ENCODE peak calls at places on chromosomes 5 and 9, in seven cellular contexts. One of them, this sample, is unnamed.

GRCh38 chr9:126702501-126703329 is 89.0 kb downstream of the LMX1B start:
- DNase-seq in lung: no peak
- DNase-seq in lower lobe of right lung: peak; percentile 44
- DNase-seq in NB4: peak; percentile 21
- DNase-seq in BJ: no peak
- DNase-seq in dorsolateral prefrontal cortex: peak; percentile 25
- DNase-seq in uterus: no peak
- DNase-seq in this sample: no peak

GRCh38 chr5:124841829-124842712 is 95.6 kb upstream of the ZNF608 start:
- DNase-seq in lung: no peak
- DNase-seq in uterus: no peak
- DNase-seq in NB4: no peak
- DNase-seq in dorsolateral prefrontal cortex: no peak
- DNase-seq in BJ: no peak
- DNase-seq in lower lobe of right lung: no peak
- DNase-seq in this sample: no peak

GRCh38 chr9:89436963-89437625 is 60.8 kb downstream of the SEMA4D start:
- DNase-seq in BJ: no peak
- DNase-seq in dorsolateral prefrontal cortex: no peak
- DNase-seq in uterus: no peak
- DNase-seq in NB4: peak; percentile 84
- DNase-seq in lung: peak; percentile 77
- DNase-seq in lower lobe of right lung: peak; percentile 81
- DNase-seq in this sample: no peak

GRCh38 chr9:137454506-137455360 is 4.4 kb downstream of the NSMF start:
- DNase-seq in lower lobe of right lung: peak; percentile 63
- DNase-seq in uterus: peak; percentile 42
- DNase-seq in lung: no peak
- DNase-seq in NB4: no peak
- DNase-seq in dorsolateral prefrontal cortex: peak; percentile 31
- DNase-seq in BJ: no peak
- DNase-seq in this sample: no peak

GRCh38 chr9:38309324-38310195 is 82.9 kb upstream of the ALDH1B1 start:
- DNase-seq in NB4: no peak
- DNase-seq in BJ: no peak
- DNase-seq in lung: no peak
- DNase-seq in uterus: no peak
- DNase-seq in dorsolateral prefrontal cortex: no peak
- DNase-seq in lower lobe of right lung: no peak
- DNase-seq in this sample: no peak

GRCh38 chr5:119168401-119168800 is 97.5 kb downstream of the DMXL1 start:
- DNase-seq in lung: no peak
- DNase-seq in lower lobe of right lung: no peak
- DNase-seq in NB4: peak; percentile 26
- DNase-seq in uterus: no peak
- DNase-seq in dorsolateral prefrontal cortex: no peak
- DNase-seq in BJ: no peak
- DNase-seq in this sample: no peak

GRCh38 chr5:106521701-106522100 is 1149.0 kb downstream of the EFNA5 start:
- DNase-seq in NB4: no peak
- DNase-seq in lower lobe of right lung: no peak
- DNase-seq in lung: no peak
- DNase-seq in BJ: no peak
- DNase-seq in uterus: no peak
- DNase-seq in dorsolateral prefrontal cortex: peak; percentile 38
- DNase-seq in this sample: peak; percentile 70

GRCh38 chr5:2754621-2755370 is 3.3 kb upstream of the IRX2 start:
- DNase-seq in dorsolateral prefrontal cortex: no peak
- DNase-seq in NB4: no peak
- DNase-seq in lung: no peak
- DNase-seq in uterus: no peak
- DNase-seq in lower lobe of right lung: peak; percentile 61
- DNase-seq in BJ: no peak
- DNase-seq in this sample: no peak

GRCh38 chr9:95462419-95463121 is 54.2 kb downstream of the PTCH1 start:
- DNase-seq in NB4: peak; percentile 95
- DNase-seq in dorsolateral prefrontal cortex: peak; percentile 83
- DNase-seq in BJ: peak; percentile 53
- DNase-seq in lung: peak; percentile 54
- DNase-seq in uterus: peak; percentile 69
- DNase-seq in lower lobe of right lung: no peak
- DNase-seq in this sample: no peak

GRCh38 chr9:8652282-8652681 is 852.7 kb upstream of the DMAC1 start:
- DNase-seq in BJ: no peak
- DNase-seq in NB4: no peak
- DNase-seq in lung: no peak
- DNase-seq in dorsolateral prefrontal cortex: no peak
- DNase-seq in lower lobe of right lung: no peak
- DNase-seq in uterus: no peak
- DNase-seq in this sample: no peak

GRCh38 chr5:102866315-102866693 is 111.2 kb downstream of the PAM start:
- DNase-seq in uterus: no peak
- DNase-seq in lung: no peak
- DNase-seq in BJ: no peak
- DNase-seq in dorsolateral prefrontal cortex: no peak
- DNase-seq in lower lobe of right lung: no peak
- DNase-seq in NB4: no peak
- DNase-seq in this sample: no peak

GRCh38 chr9:116806075-116806474 is 119.0 kb downstream of the TRIM32 start:
- DNase-seq in uterus: no peak
- DNase-seq in lung: no peak
- DNase-seq in lower lobe of right lung: no peak
- DNase-seq in NB4: peak; percentile 23
- DNase-seq in BJ: no peak
- DNase-seq in dorsolateral prefrontal cortex: no peak
- DNase-seq in this sample: no peak

GRCh38 chr5:81773574-81773973 is 22.7 kb upstream of the SSBP2 start:
- DNase-seq in uterus: no peak
- DNase-seq in lower lobe of right lung: no peak
- DNase-seq in NB4: no peak
- DNase-seq in dorsolateral prefrontal cortex: no peak
- DNase-seq in BJ: no peak
- DNase-seq in lung: no peak
- DNase-seq in this sample: no peak

GRCh38 chr9:6552033-6552737 is 93.3 kb downstream of the GLDC start:
- DNase-seq in lower lobe of right lung: no peak
- DNase-seq in dorsolateral prefrontal cortex: no peak
- DNase-seq in NB4: no peak
- DNase-seq in lung: no peak
- DNase-seq in uterus: no peak
- DNase-seq in BJ: peak; percentile 4
- DNase-seq in this sample: no peak

GRCh38 chr9:74562611-74563010 is 65.5 kb downstream of the RORB start:
- DNase-seq in lung: no peak
- DNase-seq in lower lobe of right lung: no peak
- DNase-seq in NB4: no peak
- DNase-seq in uterus: no peak
- DNase-seq in dorsolateral prefrontal cortex: no peak
- DNase-seq in BJ: no peak
- DNase-seq in this sample: no peak

GRCh38 chr5:124892185-124892848 is 145.9 kb upstream of the ZNF608 start:
- DNase-seq in BJ: no peak
- DNase-seq in lung: no peak
- DNase-seq in lower lobe of right lung: no peak
- DNase-seq in dorsolateral prefrontal cortex: no peak
- DNase-seq in NB4: no peak
- DNase-seq in uterus: no peak
- DNase-seq in this sample: no peak

GRCh38 chr9:35398651-35399335 is 91.1 kb upstream of the RUSC2 start:
- DNase-seq in uterus: no peak
- DNase-seq in lung: peak; percentile 13
- DNase-seq in lower lobe of right lung: no peak
- DNase-seq in BJ: no peak
- DNase-seq in NB4: no peak
- DNase-seq in dorsolateral prefrontal cortex: no peak
- DNase-seq in this sample: no peak

GRCh38 chr5:125559296-125559695 is 812.9 kb upstream of the ZNF608 start:
- DNase-seq in BJ: peak; percentile 42
- DNase-seq in NB4: no peak
- DNase-seq in lung: no peak
- DNase-seq in dorsolateral prefrontal cortex: no peak
- DNase-seq in uterus: peak; percentile 25
- DNase-seq in lower lobe of right lung: no peak
- DNase-seq in this sample: peak; percentile 13

GRCh38 chr5:9852686-9853085 is 222.5 kb upstream of the TAS2R1 start:
- DNase-seq in lung: no peak
- DNase-seq in BJ: no peak
- DNase-seq in lower lobe of right lung: no peak
- DNase-seq in NB4: no peak
- DNase-seq in dorsolateral prefrontal cortex: no peak
- DNase-seq in uterus: no peak
- DNase-seq in this sample: no peak

GRCh38 chr5:9847631-9848030 is 217.5 kb upstream of the TAS2R1 start:
- DNase-seq in dorsolateral prefrontal cortex: no peak
- DNase-seq in NB4: no peak
- DNase-seq in BJ: no peak
- DNase-seq in lower lobe of right lung: no peak
- DNase-seq in uterus: no peak
- DNase-seq in lung: no peak
- DNase-seq in this sample: no peak

GRCh38 chr5:9853309-9853708 is 223.2 kb upstream of the TAS2R1 start:
- DNase-seq in BJ: no peak
- DNase-seq in lower lobe of right lung: no peak
- DNase-seq in uterus: no peak
- DNase-seq in dorsolateral prefrontal cortex: no peak
- DNase-seq in NB4: no peak
- DNase-seq in lung: no peak
- DNase-seq in this sample: no peak

GRCh38 chr5:9850456-9850855 is 220.3 kb upstream of the TAS2R1 start:
- DNase-seq in lung: no peak
- DNase-seq in dorsolateral prefrontal cortex: peak; percentile 49
- DNase-seq in BJ: no peak
- DNase-seq in NB4: no peak
- DNase-seq in uterus: no peak
- DNase-seq in lower lobe of right lung: no peak
- DNase-seq in this sample: no peak

GRCh38 chr5:9851458-9851857 is 221.3 kb upstream of the TAS2R1 start:
- DNase-seq in dorsolateral prefrontal cortex: peak; percentile 34
- DNase-seq in NB4: peak; percentile 5
- DNase-seq in BJ: peak; percentile 89
- DNase-seq in lower lobe of right lung: no peak
- DNase-seq in lung: no peak
- DNase-seq in uterus: no peak
- DNase-seq in this sample: no peak
- TF ChIP-seq CTCF in dorsolateral prefrontal cortex: peak; percentile 34
- TF ChIP-seq CTCF in NB4: peak; percentile 29
- TF ChIP-seq CTCF in BJ: peak; percentile 64
- TF ChIP-seq CTCF in lower lobe of right lung: peak; percentile 25
- TF ChIP-seq CTCF in lung: no peak
- TF ChIP-seq CTCF in uterus: no peak
- TF ChIP-seq CTCF in this sample: peak; percentile 54

DNA sequence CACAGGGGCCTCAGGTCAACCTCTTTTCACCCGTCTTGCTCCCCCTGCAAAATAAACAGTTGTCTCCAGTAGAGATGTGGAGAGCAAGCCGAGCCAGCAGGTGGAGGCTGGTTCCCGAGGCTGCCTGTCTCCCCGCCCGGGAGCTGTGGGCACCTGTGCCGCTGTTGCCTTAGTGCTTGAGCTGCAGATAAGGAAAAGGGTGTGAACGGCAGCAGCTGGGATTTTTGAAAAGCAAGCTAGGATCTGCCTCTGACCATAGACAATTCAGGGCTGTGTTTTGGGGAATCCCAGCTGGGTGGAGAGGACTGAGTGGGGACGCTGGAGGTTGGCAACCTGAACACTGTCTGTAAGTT is 9.4 kb downstream of the WNK2 start:
- DNase-seq in NB4: no peak
- DNase-seq in lung: no peak
- DNase-seq in BJ: no peak
- DNase-seq in lower lobe of right lung: peak; percentile 44
- DNase-seq in dorsolateral prefrontal cortex: peak; percentile 66
- DNase-seq in uterus: no peak
- DNase-seq in this sample: no peak
- TF ChIP-seq CTCF in NB4: no peak
- TF ChIP-seq CTCF in lung: no peak
- TF ChIP-seq CTCF in BJ: no peak
- TF ChIP-seq CTCF in lower lobe of right lung: no peak
- TF ChIP-seq CTCF in dorsolateral prefrontal cortex: no peak
- TF ChIP-seq CTCF in uterus: no peak
- TF ChIP-seq CTCF in this sample: no peak

DNA sequence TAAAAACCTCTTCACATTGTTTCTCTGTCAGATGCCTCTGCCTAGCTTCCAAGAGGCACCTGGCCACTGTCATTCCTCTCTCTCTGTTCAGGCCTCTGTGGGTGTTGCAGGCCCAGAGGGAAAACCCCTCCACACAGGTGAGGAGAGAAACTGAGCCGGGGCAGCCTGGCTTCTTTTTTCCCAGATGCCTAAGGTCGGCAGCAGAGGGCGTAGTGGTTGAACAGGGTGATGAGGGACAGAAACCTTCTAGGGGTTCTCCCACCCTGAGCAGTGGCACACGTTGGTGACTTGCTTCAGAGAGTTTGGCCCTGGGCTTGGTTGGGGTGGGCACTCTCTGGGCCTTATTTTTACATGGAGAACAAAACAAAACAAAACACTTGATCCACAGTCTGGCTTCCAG is 12.2 kb downstream of the IL9 start:
- DNase-seq in lower lobe of right lung: no peak
- DNase-seq in BJ: no peak
- DNase-seq in dorsolateral prefrontal cortex: no peak
- DNase-seq in uterus: no peak
- DNase-seq in NB4: peak; percentile 12
- DNase-seq in lung: no peak
- DNase-seq in this sample: no peak
- TF ChIP-seq CTCF in lower lobe of right lung: no peak
- TF ChIP-seq CTCF in BJ: peak; percentile 25
- TF ChIP-seq CTCF in dorsolateral prefrontal cortex: no peak
- TF ChIP-seq CTCF in uterus: no peak
- TF ChIP-seq CTCF in NB4: peak; percentile 62
- TF ChIP-seq CTCF in lung: no peak
- TF ChIP-seq CTCF in this sample: peak; percentile 17

GRCh38 chr9:15967068-15967467 is 414.2 kb downstream of the CCDC171 start:
- DNase-seq in lung: no peak
- DNase-seq in uterus: no peak
- DNase-seq in dorsolateral prefrontal cortex: no peak
- DNase-seq in BJ: no peak
- DNase-seq in NB4: no peak
- DNase-seq in lower lobe of right lung: no peak
- DNase-seq in this sample: no peak
- TF ChIP-seq CTCF in lung: no peak
- TF ChIP-seq CTCF in uterus: peak; percentile 23
- TF ChIP-seq CTCF in dorsolateral prefrontal cortex: no peak
- TF ChIP-seq CTCF in BJ: peak; percentile 5
- TF ChIP-seq CTCF in NB4: no peak
- TF ChIP-seq CTCF in lower lobe of right lung: no peak
- TF ChIP-seq CTCF in this sample: peak; percentile 47